ENCODE peak calls at places on chromosome 20, in ten cellular contexts. B is HepG2, T is breast epithelium, Q is GM23338, P is spleen, S is H1, Z is sigmoid colon, A is endothelial cell of umbilical vein, E is stomach, V is vagina. W is an unnamed sample.

GRCh38 chr20:16952965-16953364 is 204.8 kb downstream of the OTOR start:
- DNase-seq in T (no peak), A (no peak), E (no peak), P (no peak), V (no peak), S (no peak), Z (no peak), B (no peak), Q (no peak), W (no peak)

GRCh38 chr20:34948030-34948429 is 7.6 kb downstream of the GSS start:
- DNase-seq in T (no peak), E (no peak), B (no peak), V (no peak), Q (no peak), S (no peak), Z (no peak), A (no peak), P (no peak), W (no peak)

GRCh38 chr20:22776369-22776768 is 192.0 kb upstream of the FOXA2 start:
- DNase-seq in E (no peak), T (no peak), A (no peak), P (no peak), Q (no peak), Z (no peak), B (no peak), S (no peak), V (no peak), W (no peak)

GRCh38 chr20:38810926-38811325 is 5.4 kb downstream of the PPP1R16B start:
- DNase-seq in B (no peak), Q (no peak), S (no peak), P (no peak), A (no peak), T (no peak), E (no peak), V (no peak), Z (no peak), W (no peak)

GRCh38 chr20:23350855-23351838 is 556 bp downstream of the NXT1 start:
- DNase-seq in E (peak; percentile 41), B (peak; percentile 85), A (peak; percentile 69), Q (peak; percentile 84), T (no peak), S (peak; percentile 70), V (peak; percentile 91), Z (peak; percentile 79), P (peak; percentile 92), W (peak; percentile 29)

GRCh38 chr20:57092112-57092899 is 174.1 kb downstream of the BMP7 start:
- DNase-seq in A (peak; percentile 24), Z (peak; percentile 77), S (peak; percentile 89), V (no peak), B (peak; percentile 48), E (peak; percentile 64), T (peak; percentile 67), Q (peak; percentile 88), P (peak; percentile 84), W (peak; percentile 47)

GRCh38 chr20:62356143-62356947 is 10.8 kb downstream of the LAMA5 start:
- DNase-seq in Q (no peak), V (no peak), T (no peak), B (no peak), E (no peak), A (peak; percentile 13), Z (peak; percentile 71), S (no peak), P (no peak), W (no peak)

GRCh38 chr20:25380945-25381614 is 9.6 kb downstream of the ABHD12 start:
- DNase-seq in B (no peak), Z (no peak), Q (no peak), E (no peak), S (no peak), V (no peak), A (no peak), P (no peak), T (no peak), W (no peak)

GRCh38 chr20:61922411-61922810 is 143.3 kb downstream of the TAF4 start:
- DNase-seq in Z (no peak), A (no peak), T (no peak), P (peak; percentile 31), S (no peak), V (no peak), E (no peak), B (no peak), Q (no peak), W (no peak)

GRCh38 chr20:5013682-5014447 is 12.6 kb upstream of the SLC23A2 start:
- DNase-seq in Q (no peak), Z (no peak), S (no peak), E (no peak), B (no peak), A (no peak), V (no peak), P (no peak), T (no peak), W (no peak)

GRCh38 chr20:433300-433975 is 25.3 kb downstream of the RBCK1 start:
- DNase-seq in Q (no peak), Z (no peak), E (no peak), A (no peak), S (no peak), V (no peak), B (no peak), T (no peak), P (no peak), W (no peak)
- TF ChIP-seq POLR2AphosphoS5 in Q (no peak), Z (no peak), E (no peak), A (no peak), S (no peak), V (no peak), B (peak; percentile 60), T (no peak), P (no peak), W (no peak)

DNA sequence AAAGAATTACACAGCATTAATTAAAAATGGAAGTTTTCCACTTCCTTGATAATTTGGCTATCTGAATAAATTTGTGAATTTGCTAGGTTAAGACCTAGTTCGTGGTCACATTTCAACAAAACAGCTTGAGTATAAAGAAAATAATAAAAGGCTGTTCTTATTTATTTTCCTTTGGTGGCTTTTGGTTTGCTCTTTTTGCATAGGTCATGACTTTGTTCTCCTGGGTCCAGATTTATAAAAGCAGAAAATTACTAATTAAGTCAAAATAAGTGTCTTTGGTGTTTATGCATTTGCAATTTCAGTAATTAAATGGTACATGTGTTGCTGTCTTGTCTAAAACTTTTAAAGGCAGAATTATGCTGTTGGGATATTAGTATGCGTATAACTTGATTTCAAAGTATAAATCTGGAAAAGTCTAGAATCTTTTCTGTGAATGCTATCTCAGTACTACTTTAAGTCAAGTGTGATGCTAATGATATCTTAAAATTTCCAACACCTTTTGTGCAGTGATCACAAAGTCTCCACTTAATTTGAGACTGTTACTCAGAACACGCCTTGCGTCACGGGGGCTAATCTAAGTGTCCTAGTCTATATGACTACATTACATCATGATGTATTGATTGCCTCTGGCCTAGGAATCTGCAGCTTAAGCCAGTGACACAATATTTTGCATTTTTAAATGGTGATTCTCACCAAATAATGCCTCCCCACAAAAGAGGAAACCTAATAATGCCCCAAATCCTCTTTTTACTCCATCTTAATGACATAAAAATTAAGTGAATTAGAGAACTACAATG is 41.0 kb downstream of the GNAS start:
- DNase-seq in A (no peak), B (no peak), V (no peak), E (no peak), S (no peak), Q (no peak), P (no peak), Z (no peak), T (no peak), W (no peak)
- H3K4me3 ChIP-seq in A (peak overlapping the region; percentile 81), B (peak overlapping the region; percentile 91), V (peak overlapping the region; percentile 1), E (peak overlapping the region; percentile 89), S (peak overlapping the region; percentile 98), Q (peak overlapping the region; percentile 83), P (peak overlapping the region; percentile 71), Z (peak overlapping the region; percentile 94), T (peak overlapping the region; percentile 45), W (no peak overlapping the region)

GRCh38 chr20:59789641-59790040 is 143.8 kb downstream of the SYCP2 start:
- DNase-seq in P (no peak), S (no peak), Q (no peak), V (no peak), A (no peak), T (no peak), B (no peak), Z (peak; percentile 5), E (peak; percentile 8), W (no peak)

GRCh38 chr20:59788811-59789210 is 144.6 kb downstream of the SYCP2 start:
- DNase-seq in P (no peak), S (no peak), T (no peak), V (peak; percentile 22), Z (peak; percentile 17), Q (no peak), B (no peak), E (no peak), A (no peak), W (no peak)

GRCh38 chr20:59794555-59794954 is 138.9 kb downstream of the SYCP2 start:
- DNase-seq in T (no peak), Z (no peak), S (no peak), A (no peak), P (no peak), E (no peak), V (no peak), Q (no peak), B (no peak), W (no peak)

GRCh38 chr20:59790388-59790787 is 143.0 kb downstream of the SYCP2 start:
- DNase-seq in B (no peak), T (no peak), A (no peak), V (no peak), Z (no peak), P (no peak), S (no peak), Q (no peak), E (no peak), W (no peak)

GRCh38 chr20:59792300-59792699 is 141.1 kb downstream of the SYCP2 start:
- DNase-seq in E (no peak), T (no peak), A (no peak), B (no peak), Z (no peak), Q (no peak), V (no peak), S (no peak), P (no peak), W (no peak)
- TF ChIP-seq POLR2AphosphoS5 in E (no peak), T (no peak), A (no peak), B (no peak), Z (no peak), Q (no peak), V (no peak), S (no peak), P (no peak), W (no peak)

GRCh38 chr20:8215516-8215915 is 83.5 kb downstream of the PLCB1 start:
- DNase-seq in A (peak; percentile 16), E (no peak), B (no peak), Q (no peak), Z (peak; percentile 71), T (no peak), S (no peak), P (no peak), V (no peak), W (peak; percentile 20)

GRCh38 chr20:8212286-8212685 is 80.2 kb downstream of the PLCB1 start:
- DNase-seq in S (no peak), A (peak; percentile 11), E (no peak), V (no peak), T (no peak), B (no peak), Z (no peak), P (no peak), Q (no peak), W (no peak)

GRCh38 chr20:8213831-8214587 is 81.9 kb downstream of the PLCB1 start:
- DNase-seq in A (no peak), E (no peak), P (no peak), B (no peak), S (no peak), T (no peak), V (no peak), Q (no peak), Z (no peak), W (no peak)

GRCh38 chr20:8210749-8211148 is 78.7 kb downstream of the PLCB1 start:
- DNase-seq in Z (no peak), E (no peak), V (no peak), Q (no peak), B (no peak), T (no peak), A (no peak), P (no peak), S (no peak), W (no peak)

GRCh38 chr20:8213270-8213669 is 81.2 kb downstream of the PLCB1 start:
- DNase-seq in P (no peak), A (no peak), E (no peak), Q (no peak), T (no peak), S (no peak), B (no peak), V (no peak), Z (no peak), W (no peak)
- H3K4me3 ChIP-seq in P (no peak overlapping the region), A (no peak overlapping the region), E (no peak overlapping the region), Q (no peak overlapping the region), T (no peak overlapping the region), S (no peak overlapping the region), B (no peak overlapping the region), V (no peak overlapping the region), Z (no peak overlapping the region), W (no peak overlapping the region)

W was measured in prostate gland.